ENCODE peak calls at places on chromosome 22, in four cellular contexts. S is neuronal stem cell, K is activated T-helper 1 cell treated with Interleukin-2 at 50 U/mL for 16 hours, U is HuH-7. L is an unnamed sample.

GRCh38 chr22:20550851-20551744 is 43.7 kb downstream of the MED15 start:
- DNase-seq in K (no peak), U (no peak), S (no peak), L (peak)

GRCh38 chr22:31148953-31149627 is 8.8 kb upstream of the PLA2G3 start:
- DNase-seq in S (peak), U (peak), K (no peak), L (no peak)

GRCh38 chr22:19446603-19447387 is 716 bp downstream of the C22orf39 start:
- DNase-seq in K (no peak), S (peak), U (peak), L (no peak)

GRCh38 chr22:48757581-48757980 is 1070.1 kb downstream of the BRD1 start:
- DNase-seq in K (no peak), S (no peak), U (no peak), L (no peak)

GRCh38 chr22:29382575-29383328 is 5.6 kb downstream of the AP1B1 start:
- DNase-seq in K (no peak), U (no peak), S (no peak), L (no peak)

GRCh38 chr22:46121523-46122287 is 28.6 kb upstream of the PPARA start:
- DNase-seq in K (no peak), S (no peak), U (no peak), L (no peak)

GRCh38 chr22:19783531-19784395 is 23.2 kb downstream of the TBX1 start:
- DNase-seq in U (no peak), K (no peak), S (no peak), L (no peak)

GRCh38 chr22:41812805-41813545 is 12.5 kb downstream of the CCDC134 start:
- DNase-seq in U (no peak), K (no peak), S (no peak), L (no peak)

GRCh38 chr22:44366372-44367310 is 53.9 kb upstream of the SHISAL1 start:
- DNase-seq in U (no peak), S (no peak), K (no peak), L (no peak)

GRCh38 chr22:35477911-35478582 is 62.6 kb upstream of the RASD2 start:
- DNase-seq in U (no peak), K (no peak), S (no peak), L (no peak)

GRCh38 chr22:39030705-39031104 is 9.8 kb downstream of the APOBEC3D start:
- DNase-seq in U (no peak), S (no peak), K (no peak), L (no peak)